ENCODE peak calls at places on chromosomes 4 and X, in ten cellular contexts. One of them, this sample, is unnamed.

GRCh38 chr4:126018274-126018673 is 703.5 kb downstream of the FAT4 start:
- DNase-seq in neural progenitor cell: no peak
- DNase-seq in transverse colon: no peak
- DNase-seq in neuronal stem cell: no peak
- DNase-seq in SHP77: no peak
- DNase-seq in globus pallidus: no peak
- DNase-seq in fibroblast of mammary gland: no peak
- DNase-seq in CD8-positive, alpha-beta T cell: no peak
- DNase-seq in activated T-cell treated with anti-CD3 and anti-CD28 coated beads for 1 hour: no peak
- DNase-seq in KBM-7: no peak
- DNase-seq in this sample: no peak

GRCh38 chr4:26325191-26325590 is 4.4 kb downstream of the RBPJ start:
- DNase-seq in SHP77: peak
- DNase-seq in neuronal stem cell: no peak
- DNase-seq in transverse colon: no peak
- DNase-seq in globus pallidus: no peak
- DNase-seq in KBM-7: peak
- DNase-seq in neural progenitor cell: peak
- DNase-seq in fibroblast of mammary gland: peak
- DNase-seq in activated T-cell treated with anti-CD3 and anti-CD28 coated beads for 1 hour: no peak
- DNase-seq in CD8-positive, alpha-beta T cell: peak
- DNase-seq in this sample: peak

GRCh38 chr4:106444557-106444956 is 76.0 kb upstream of the GIMD1 start:
- DNase-seq in transverse colon: no peak
- DNase-seq in CD8-positive, alpha-beta T cell: no peak
- DNase-seq in fibroblast of mammary gland: no peak
- DNase-seq in KBM-7: no peak
- DNase-seq in neural progenitor cell: no peak
- DNase-seq in SHP77: no peak
- DNase-seq in globus pallidus: no peak
- DNase-seq in neuronal stem cell: no peak
- DNase-seq in activated T-cell treated with anti-CD3 and anti-CD28 coated beads for 1 hour: no peak
- DNase-seq in this sample: no peak

GRCh38 chr4:21304061-21304541 is 603.8 kb downstream of the PACRGL start:
- DNase-seq in globus pallidus: peak
- DNase-seq in neural progenitor cell: peak
- DNase-seq in activated T-cell treated with anti-CD3 and anti-CD28 coated beads for 1 hour: no peak
- DNase-seq in fibroblast of mammary gland: no peak
- DNase-seq in SHP77: no peak
- DNase-seq in CD8-positive, alpha-beta T cell: no peak
- DNase-seq in KBM-7: no peak
- DNase-seq in neuronal stem cell: peak
- DNase-seq in transverse colon: no peak
- DNase-seq in this sample: no peak

GRCh38 chr4:22635692-22636091 is 57.0 kb upstream of the GBA3 start:
- DNase-seq in transverse colon: no peak
- DNase-seq in activated T-cell treated with anti-CD3 and anti-CD28 coated beads for 1 hour: no peak
- DNase-seq in neural progenitor cell: no peak
- DNase-seq in SHP77: no peak
- DNase-seq in KBM-7: no peak
- DNase-seq in globus pallidus: no peak
- DNase-seq in neuronal stem cell: no peak
- DNase-seq in CD8-positive, alpha-beta T cell: no peak
- DNase-seq in fibroblast of mammary gland: no peak
- DNase-seq in this sample: no peak

GRCh38 chr4:145177511-145177905 is 2.9 kb downstream of the OTUD4 start:
- DNase-seq in neural progenitor cell: no peak
- DNase-seq in transverse colon: no peak
- DNase-seq in globus pallidus: peak
- DNase-seq in SHP77: no peak
- DNase-seq in activated T-cell treated with anti-CD3 and anti-CD28 coated beads for 1 hour: no peak
- DNase-seq in neuronal stem cell: no peak
- DNase-seq in CD8-positive, alpha-beta T cell: no peak
- DNase-seq in KBM-7: no peak
- DNase-seq in fibroblast of mammary gland: peak
- DNase-seq in this sample: peak

GRCh38 chrX:115393271-115393670 is 103.8 kb downstream of the LUZP4 start:
- DNase-seq in fibroblast of mammary gland: peak
- DNase-seq in globus pallidus: no peak
- DNase-seq in SHP77: no peak
- DNase-seq in KBM-7: no peak
- DNase-seq in CD8-positive, alpha-beta T cell: no peak
- DNase-seq in transverse colon: no peak
- DNase-seq in neural progenitor cell: no peak
- DNase-seq in activated T-cell treated with anti-CD3 and anti-CD28 coated beads for 1 hour: no peak
- DNase-seq in neuronal stem cell: no peak
- DNase-seq in this sample: no peak

GRCh38 chr4:88341227-88342192 is 37.1 kb upstream of the HERC6 start:
- DNase-seq in transverse colon: no peak
- DNase-seq in fibroblast of mammary gland: peak
- DNase-seq in CD8-positive, alpha-beta T cell: no peak
- DNase-seq in SHP77: peak
- DNase-seq in activated T-cell treated with anti-CD3 and anti-CD28 coated beads for 1 hour: no peak
- DNase-seq in globus pallidus: peak
- DNase-seq in KBM-7: no peak
- DNase-seq in neuronal stem cell: no peak
- DNase-seq in neural progenitor cell: no peak
- DNase-seq in this sample: no peak

GRCh38 chr4:165592386-165592785 is 213.6 kb downstream of the CPE start:
- DNase-seq in CD8-positive, alpha-beta T cell: no peak
- DNase-seq in neuronal stem cell: no peak
- DNase-seq in neural progenitor cell: no peak
- DNase-seq in fibroblast of mammary gland: peak
- DNase-seq in activated T-cell treated with anti-CD3 and anti-CD28 coated beads for 1 hour: no peak
- DNase-seq in SHP77: no peak
- DNase-seq in KBM-7: no peak
- DNase-seq in transverse colon: no peak
- DNase-seq in globus pallidus: no peak
- DNase-seq in this sample: no peak

GRCh38 chrX:103210056-103210455 is 4.9 kb upstream of the BEX4 start:
- DNase-seq in KBM-7: no peak
- DNase-seq in globus pallidus: no peak
- DNase-seq in activated T-cell treated with anti-CD3 and anti-CD28 coated beads for 1 hour: no peak
- DNase-seq in transverse colon: no peak
- DNase-seq in neural progenitor cell: no peak
- DNase-seq in SHP77: no peak
- DNase-seq in fibroblast of mammary gland: no peak
- DNase-seq in CD8-positive, alpha-beta T cell: no peak
- DNase-seq in neuronal stem cell: no peak
- DNase-seq in this sample: no peak

GRCh38 chr4:55817691-55818090 is 1.9 kb upstream of the EXOC1L start:
- DNase-seq in neural progenitor cell: no peak
- DNase-seq in SHP77: no peak
- DNase-seq in fibroblast of mammary gland: no peak
- DNase-seq in globus pallidus: no peak
- DNase-seq in CD8-positive, alpha-beta T cell: no peak
- DNase-seq in transverse colon: no peak
- DNase-seq in activated T-cell treated with anti-CD3 and anti-CD28 coated beads for 1 hour: no peak
- DNase-seq in KBM-7: no peak
- DNase-seq in neuronal stem cell: no peak
- DNase-seq in this sample: no peak

GRCh38 chr4:82715731-82716617 is 82.6 kb downstream of the SCD5 start:
- DNase-seq in activated T-cell treated with anti-CD3 and anti-CD28 coated beads for 1 hour: no peak
- DNase-seq in SHP77: no peak
- DNase-seq in KBM-7: no peak
- DNase-seq in transverse colon: no peak
- DNase-seq in neural progenitor cell: no peak
- DNase-seq in fibroblast of mammary gland: peak
- DNase-seq in globus pallidus: no peak
- DNase-seq in CD8-positive, alpha-beta T cell: no peak
- DNase-seq in neuronal stem cell: no peak
- DNase-seq in this sample: no peak

GRCh38 chr4:168699224-168699878 is 202.5 kb downstream of the PALLD start:
- DNase-seq in activated T-cell treated with anti-CD3 and anti-CD28 coated beads for 1 hour: no peak
- DNase-seq in neural progenitor cell: no peak
- DNase-seq in globus pallidus: no peak
- DNase-seq in CD8-positive, alpha-beta T cell: no peak
- DNase-seq in KBM-7: no peak
- DNase-seq in transverse colon: no peak
- DNase-seq in SHP77: no peak
- DNase-seq in neuronal stem cell: no peak
- DNase-seq in fibroblast of mammary gland: no peak
- DNase-seq in this sample: no peak

GRCh38 chr4:8556341-8557150 is 23.6 kb upstream of the GPR78 start:
- DNase-seq in fibroblast of mammary gland: no peak
- DNase-seq in KBM-7: no peak
- DNase-seq in transverse colon: no peak
- DNase-seq in neuronal stem cell: no peak
- DNase-seq in CD8-positive, alpha-beta T cell: no peak
- DNase-seq in neural progenitor cell: no peak
- DNase-seq in globus pallidus: no peak
- DNase-seq in SHP77: no peak
- DNase-seq in activated T-cell treated with anti-CD3 and anti-CD28 coated beads for 1 hour: no peak
- DNase-seq in this sample: no peak

GRCh38 chrX:15242899-15243555 is 26.9 kb downstream of the ASB9 start:
- DNase-seq in activated T-cell treated with anti-CD3 and anti-CD28 coated beads for 1 hour: peak
- DNase-seq in transverse colon: peak
- DNase-seq in neuronal stem cell: peak
- DNase-seq in SHP77: peak
- DNase-seq in KBM-7: peak
- DNase-seq in neural progenitor cell: peak
- DNase-seq in globus pallidus: peak
- DNase-seq in fibroblast of mammary gland: peak
- DNase-seq in CD8-positive, alpha-beta T cell: peak
- DNase-seq in this sample: peak

GRCh38 chr4:102665527-102665926 is 95.2 kb downstream of the MANBA start:
- DNase-seq in SHP77: peak
- DNase-seq in globus pallidus: no peak
- DNase-seq in neuronal stem cell: no peak
- DNase-seq in transverse colon: no peak
- DNase-seq in KBM-7: no peak
- DNase-seq in fibroblast of mammary gland: peak
- DNase-seq in neural progenitor cell: no peak
- DNase-seq in CD8-positive, alpha-beta T cell: no peak
- DNase-seq in activated T-cell treated with anti-CD3 and anti-CD28 coated beads for 1 hour: no peak
- DNase-seq in this sample: no peak

GRCh38 chr4:141435446-141436225 is 200.7 kb upstream of the IL15 start:
- DNase-seq in fibroblast of mammary gland: peak
- DNase-seq in CD8-positive, alpha-beta T cell: no peak
- DNase-seq in activated T-cell treated with anti-CD3 and anti-CD28 coated beads for 1 hour: no peak
- DNase-seq in neural progenitor cell: no peak
- DNase-seq in transverse colon: no peak
- DNase-seq in SHP77: no peak
- DNase-seq in globus pallidus: no peak
- DNase-seq in neuronal stem cell: no peak
- DNase-seq in KBM-7: no peak
- DNase-seq in this sample: no peak

GRCh38 chrX:51641421-51642021 is 22.8 kb upstream of the CENPVL3 start:
- DNase-seq in neural progenitor cell: peak
- DNase-seq in KBM-7: peak
- DNase-seq in SHP77: peak
- DNase-seq in activated T-cell treated with anti-CD3 and anti-CD28 coated beads for 1 hour: no peak
- DNase-seq in fibroblast of mammary gland: peak
- DNase-seq in globus pallidus: peak
- DNase-seq in CD8-positive, alpha-beta T cell: no peak
- DNase-seq in neuronal stem cell: peak
- DNase-seq in transverse colon: no peak
- DNase-seq in this sample: peak

GRCh38 chr4:53804719-53805118 is 213.4 kb upstream of the LNX1 start:
- DNase-seq in globus pallidus: peak
- DNase-seq in neural progenitor cell: peak
- DNase-seq in KBM-7: peak
- DNase-seq in transverse colon: peak
- DNase-seq in fibroblast of mammary gland: peak
- DNase-seq in activated T-cell treated with anti-CD3 and anti-CD28 coated beads for 1 hour: no peak
- DNase-seq in SHP77: no peak
- DNase-seq in neuronal stem cell: no peak
- DNase-seq in CD8-positive, alpha-beta T cell: no peak
- DNase-seq in this sample: peak

GRCh38 chr4:174023641-174024040 is 259.8 kb downstream of the FBXO8 start:
- DNase-seq in CD8-positive, alpha-beta T cell: no peak
- DNase-seq in neural progenitor cell: no peak
- DNase-seq in globus pallidus: no peak
- DNase-seq in transverse colon: no peak
- DNase-seq in KBM-7: no peak
- DNase-seq in fibroblast of mammary gland: peak
- DNase-seq in activated T-cell treated with anti-CD3 and anti-CD28 coated beads for 1 hour: no peak
- DNase-seq in SHP77: no peak
- DNase-seq in neuronal stem cell: no peak
- DNase-seq in this sample: no peak

GRCh38 chr4:180618396-180618795 is 1624.8 kb upstream of the TENM3 start:
- DNase-seq in globus pallidus: no peak
- DNase-seq in SHP77: no peak
- DNase-seq in activated T-cell treated with anti-CD3 and anti-CD28 coated beads for 1 hour: no peak
- DNase-seq in CD8-positive, alpha-beta T cell: no peak
- DNase-seq in transverse colon: no peak
- DNase-seq in neural progenitor cell: no peak
- DNase-seq in fibroblast of mammary gland: no peak
- DNase-seq in neuronal stem cell: no peak
- DNase-seq in KBM-7: peak
- DNase-seq in this sample: peak

GRCh38 chrX:152450076-152450475 is 1.0 kb downstream of the GABRA3 start:
- DNase-seq in activated T-cell treated with anti-CD3 and anti-CD28 coated beads for 1 hour: no peak
- DNase-seq in neuronal stem cell: no peak
- DNase-seq in neural progenitor cell: no peak
- DNase-seq in fibroblast of mammary gland: no peak
- DNase-seq in CD8-positive, alpha-beta T cell: no peak
- DNase-seq in globus pallidus: no peak
- DNase-seq in SHP77: no peak
- DNase-seq in KBM-7: no peak
- DNase-seq in transverse colon: no peak
- DNase-seq in this sample: no peak

GRCh38 chrX:136954930-136955329 is 74.4 kb upstream of the RBMX start:
- DNase-seq in neural progenitor cell: peak
- DNase-seq in KBM-7: peak
- DNase-seq in globus pallidus: peak
- DNase-seq in CD8-positive, alpha-beta T cell: no peak
- DNase-seq in SHP77: no peak
- DNase-seq in neuronal stem cell: no peak
- DNase-seq in transverse colon: no peak
- DNase-seq in fibroblast of mammary gland: peak
- DNase-seq in activated T-cell treated with anti-CD3 and anti-CD28 coated beads for 1 hour: no peak
- DNase-seq in this sample: peak

GRCh38 chrX:103629295-103630170 is 758 bp downstream of the TCEAL1 start:
- DNase-seq in KBM-7: peak
- DNase-seq in SHP77: peak
- DNase-seq in activated T-cell treated with anti-CD3 and anti-CD28 coated beads for 1 hour: peak
- DNase-seq in globus pallidus: peak
- DNase-seq in CD8-positive, alpha-beta T cell: peak
- DNase-seq in neuronal stem cell: peak
- DNase-seq in neural progenitor cell: peak
- DNase-seq in fibroblast of mammary gland: peak
- DNase-seq in transverse colon: peak
- DNase-seq in this sample: peak

GRCh38 chr4:139537292-139537691 is 18.7 kb downstream of the SETD7 start:
- DNase-seq in activated T-cell treated with anti-CD3 and anti-CD28 coated beads for 1 hour: no peak
- DNase-seq in neuronal stem cell: no peak
- DNase-seq in neural progenitor cell: no peak
- DNase-seq in CD8-positive, alpha-beta T cell: no peak
- DNase-seq in transverse colon: no peak
- DNase-seq in fibroblast of mammary gland: peak
- DNase-seq in SHP77: no peak
- DNase-seq in KBM-7: no peak
- DNase-seq in globus pallidus: no peak
- DNase-seq in this sample: no peak